ENCODE peak calls at places on chromosome X, in six cellular contexts. V is GM12878, M is SK-N-SH, Z is K562, Y is H1, W is HepG2. X is an unnamed sample.
A peak's percentile ranks its signal among the peaks of the same experiment; 100 is the strongest.

GRCh38 chrX:38151426-38151825 is 69.2 kb downstream of the SRPX start:
- DNase-seq in V (no peak), M (no peak), Z (no peak), Y (no peak), W (no peak), X (no peak)

GRCh38 chrX:153455571-153455970 is 9.7 kb upstream of the TREX2 start:
- DNase-seq in V (no peak), M (peak; percentile 76), Z (no peak), Y (no peak), W (no peak), X (no peak)

GRCh38 chrX:64313624-64314023 is 81.6 kb downstream of the MTMR8 start:
- DNase-seq in V (no peak), M (no peak), Z (no peak), Y (no peak), W (no peak), X (no peak)

GRCh38 chrX:136057567-136057966 is 72.3 kb downstream of the SLC9A6 start:
- DNase-seq in V (no peak), M (no peak), Z (no peak), Y (no peak), W (no peak), X (no peak)

GRCh38 chrX:96703816-96704215 is 19.2 kb downstream of the DIAPH2 start:
- DNase-seq in V (no peak), M (no peak), Z (no peak), Y (no peak), W (no peak), X (no peak)

GRCh38 chrX:39728025-39728424 is 369.7 kb downstream of the BCOR start:
- DNase-seq in V (no peak), M (peak; percentile 37), Z (no peak), Y (no peak), W (no peak), X (no peak)

GRCh38 chrX:53716328-53717088 is 30.0 kb upstream of the HUWE1 start:
- DNase-seq in V (peak; percentile 87), M (no peak), Z (no peak), Y (no peak), W (no peak), X (no peak)

GRCh38 chrX:154402622-154403127 is 4.5 kb downstream of the RPL10 start:
- DNase-seq in V (no peak), M (no peak), Z (no peak), Y (no peak), W (no peak), X (no peak)

GRCh38 chrX:149569770-149570169 is 17.5 kb downstream of the MAGEA9B start:
- DNase-seq in V (no peak), M (no peak), Z (no peak), Y (no peak), W (no peak), X (no peak)

GRCh38 chrX:101206471-101206870 is 13.1 kb upstream of the DRP2 start:
- DNase-seq in V (no peak), M (peak; percentile 58), Z (peak; percentile 19), Y (no peak), W (peak; percentile 16), X (no peak)

GRCh38 chrX:118455013-118455412 is 40.6 kb upstream of the DOCK11 start:
- DNase-seq in V (no peak), M (no peak), Z (no peak), Y (no peak), W (no peak), X (no peak)

GRCh38 chrX:136259543-136259942 is 8.3 kb upstream of the MAP7D3 start:
- DNase-seq in V (no peak), M (no peak), Z (no peak), Y (no peak), W (no peak), X (no peak)

GRCh38 chrX:139832728-139833309 is 100.0 kb downstream of the ATP11C start:
- DNase-seq in V (no peak), M (no peak), Z (no peak), Y (no peak), W (no peak), X (no peak)

GRCh38 chrX:39681885-39682284 is 415.9 kb downstream of the BCOR start:
- DNase-seq in V (no peak), M (no peak), Z (no peak), Y (no peak), W (no peak), X (no peak)

GRCh38 chrX:118571829-118572228 is 76.2 kb downstream of the DOCK11 start:
- DNase-seq in V (no peak), M (no peak), Z (no peak), Y (no peak), W (peak; percentile 1), X (no peak)

GRCh38 chrX:45400380-45400779 is 199.7 kb upstream of the DIPK2B start:
- DNase-seq in V (no peak), M (no peak), Z (no peak), Y (no peak), W (no peak), X (peak; percentile 18)

GRCh38 chrX:137025930-137026329 is 7.9 kb downstream of the GPR101 start:
- DNase-seq in V (no peak), M (no peak), Z (no peak), Y (no peak), W (no peak), X (no peak)

GRCh38 chrX:105752334-105752733 is 70.0 kb upstream of the NRK start:
- DNase-seq in V (no peak), M (no peak), Z (no peak), Y (no peak), W (no peak), X (no peak)

GRCh38 chrX:106612403-106612789 is 618 bp downstream of the RADX start:
- DNase-seq in V (no peak), M (no peak), Z (no peak), Y (no peak), W (peak; percentile 0), X (no peak)

GRCh38 chrX:105017641-105018040 is 202.9 kb downstream of the TEX13A start:
- DNase-seq in V (no peak), M (no peak), Z (no peak), Y (no peak), W (no peak), X (no peak)

GRCh38 chrX:66676990-66677389 is 38.1 kb upstream of the EDA2R start:
- DNase-seq in V (no peak), M (no peak), Z (no peak), Y (no peak), W (no peak), X (no peak)

GRCh38 chrX:7083468-7084396 is 63.8 kb upstream of the STS start:
- DNase-seq in V (peak; percentile 84), M (no peak), Z (no peak), Y (no peak), W (no peak), X (no peak)

GRCh38 chrX:83186632-83187031 is 321.5 kb upstream of the POU3F4 start:
- DNase-seq in V (no peak), M (no peak), Z (no peak), Y (no peak), W (no peak), X (no peak)

GRCh38 chrX:136268051-136269048 is 17.1 kb upstream of the MAP7D3 start:
- DNase-seq in V (no peak), M (peak; percentile 48), Z (peak; percentile 51), Y (no peak), W (peak; percentile 4), X (no peak)

GRCh38 chrX:55161581-55161980 is 58.6 kb upstream of the PAGE5 start:
- DNase-seq in V (no peak), M (no peak), Z (no peak), Y (no peak), W (no peak), X (peak; percentile 27)

GRCh38 chrX:17747692-17748091 is 10.4 kb downstream of the SCML1 start:
- DNase-seq in V (no peak), M (no peak), Z (no peak), Y (no peak), W (no peak), X (no peak)

GRCh38 chrX:43655961-43656494 is at the start of gene MAOA:
- DNase-seq in V (no peak), M (peak; percentile 61), Z (no peak), Y (no peak), W (peak; percentile 18), X (no peak)

GRCh38 chrX:43654431-43655150 is 1.5 kb upstream of the MAOA start:
- DNase-seq in V (peak; percentile 19), M (peak; percentile 90), Z (peak; percentile 82), Y (peak; percentile 60), W (peak; percentile 85), X (peak; percentile 82)

DNA sequence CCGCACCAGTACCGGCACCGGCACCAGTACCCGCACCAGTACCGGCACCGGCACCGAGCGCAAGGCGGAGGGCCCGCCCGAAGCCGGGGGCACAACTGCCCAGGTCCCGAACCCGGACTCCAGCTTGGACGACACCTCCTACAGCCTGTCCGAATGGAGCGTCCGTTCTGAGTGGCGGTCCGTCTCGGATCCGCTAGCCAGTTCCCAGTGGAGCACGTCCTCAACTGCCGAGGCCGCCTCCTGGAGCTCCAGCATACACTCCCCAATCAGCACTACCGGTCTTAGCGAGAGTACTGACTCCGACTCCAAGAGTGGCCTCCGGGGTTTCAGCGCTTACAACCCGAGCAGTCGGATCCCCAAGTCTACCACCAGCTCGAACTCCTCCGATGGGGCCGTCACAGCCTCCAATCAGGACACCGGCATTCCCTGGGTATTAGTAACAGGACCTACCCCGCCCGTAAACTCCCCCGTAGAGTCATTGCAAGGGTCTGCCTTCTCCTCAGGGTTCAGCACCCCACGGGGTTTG is 885 bp upstream of the MAOA start:
- DNase-seq in V (no peak), M (peak; percentile 22), Z (no peak), Y (no peak), W (no peak), X (no peak)
- TF ChIP-seq YY1 in V (no peak), M (no peak), Z (no peak), Y (no peak), W (no peak), X (no peak)

DNA sequence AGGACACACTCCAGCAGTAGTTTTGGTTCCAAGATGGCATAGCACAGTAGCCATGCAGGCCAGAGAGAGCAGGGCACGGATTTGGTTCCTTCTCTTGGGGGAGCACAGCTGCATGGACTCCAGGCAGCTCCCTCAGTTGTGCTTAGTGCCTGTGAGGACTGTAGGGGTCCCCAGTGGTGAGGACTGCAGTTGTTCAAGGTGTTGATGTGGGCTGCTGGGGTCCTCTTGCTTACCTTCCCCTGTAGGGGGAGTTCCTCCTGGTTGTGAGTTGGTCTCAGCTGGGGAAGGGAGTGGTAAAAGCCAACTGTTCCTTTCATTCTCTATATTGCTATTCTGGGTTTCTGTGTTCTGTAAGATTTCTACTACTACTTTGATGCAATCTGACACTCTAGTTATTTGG is 606.5 kb downstream of the MAGEB5 start:
- DNase-seq in V (no peak), M (no peak), Z (no peak), Y (peak; percentile 13), W (no peak), X (peak; percentile 22)
- TF ChIP-seq YY1 in V (no peak), M (no peak), Z (no peak), Y (no peak), W (no peak), X (no peak)

GRCh38 chrX:120306640-120307039 is 4.6 kb downstream of the TMEM255A start:
- DNase-seq in V (no peak), M (no peak), Z (no peak), Y (no peak), W (no peak), X (no peak)
- TF ChIP-seq YY1 in V (no peak), M (no peak), Z (no peak), Y (no peak), W (no peak), X (no peak)

GRCh38 chrX:5233830-5234229 is 994.8 kb downstream of the NLGN4X start:
- DNase-seq in V (no peak), M (no peak), Z (no peak), Y (no peak), W (no peak), X (no peak)

GRCh38 chrX:5236749-5237148 is 991.9 kb downstream of the NLGN4X start:
- DNase-seq in V (no peak), M (no peak), Z (no peak), Y (no peak), W (no peak), X (no peak)

GRCh38 chrX:5236096-5236495 is 992.6 kb downstream of the NLGN4X start:
- DNase-seq in V (no peak), M (peak; percentile 8), Z (no peak), Y (no peak), W (no peak), X (no peak)
- TF ChIP-seq YY1 in V (no peak), M (no peak), Z (no peak), Y (no peak), W (no peak), X (no peak)

X was measured in NT2/D1.